ENCODE peak calls at places on chromosomes 7 and 10, in six cellular contexts. N, C, X, P, W and O are unnamed samples.

GRCh38 chr7:118185163-118185860 is 1.3 kb downstream of the LSM8 start:
- DNase-seq in X (peak), W (no peak), P (no peak), N (no peak), C (peak), O (no peak)

GRCh38 chr7:959271-959670 is 4.8 kb upstream of the ADAP1 start:
- DNase-seq in P (no peak), X (no peak), W (no peak), C (no peak), N (no peak), O (no peak)

GRCh38 chr7:17690030-17690429 is 250.3 kb downstream of the SNX13 start:
- DNase-seq in X (peak), C (peak), N (no peak), P (no peak), W (no peak), O (no peak)

GRCh38 chr10:125370578-125370977 is 210.2 kb upstream of the CTBP2 start:
- DNase-seq in W (no peak), N (no peak), C (no peak), X (no peak), P (no peak), O (no peak)

GRCh38 chr10:101646369-101646768 is 48.6 kb downstream of the FBXW4 start:
- DNase-seq in P (no peak), C (no peak), X (no peak), N (no peak), W (peak), O (no peak)

GRCh38 chr7:27168265-27168947 is 3.1 kb upstream of the HOXA9 start:
- DNase-seq in X (no peak), W (no peak), C (no peak), P (no peak), N (no peak), O (no peak)

GRCh38 chr10:103548581-103549348 is 55.3 kb downstream of the NEURL1 start:
- DNase-seq in W (no peak), P (no peak), X (no peak), C (no peak), N (no peak), O (no peak)

GRCh38 chr10:117419921-117420320 is 44.7 kb upstream of the PDZD8 start:
- DNase-seq in W (no peak), C (no peak), X (no peak), P (no peak), N (no peak), O (no peak)

GRCh38 chr7:139776486-139777303 is 1.1 kb downstream of the HIPK2 start:
- DNase-seq in P (no peak), W (no peak), N (peak), C (no peak), X (no peak), O (no peak)

GRCh38 chr7:105786520-105786919 is 89.9 kb downstream of the ATXN7L1 start:
- DNase-seq in P (no peak), N (no peak), X (no peak), C (no peak), W (no peak), O (no peak)

GRCh38 chr10:74910604-74911355 is 84.4 kb downstream of the KAT6B start:
- DNase-seq in C (no peak), P (no peak), N (no peak), W (no peak), X (no peak), O (no peak)

GRCh38 chr10:132271458-132272011 is 36.2 kb downstream of the STK32C start:
- DNase-seq in X (no peak), W (no peak), C (no peak), P (no peak), N (no peak), O (no peak)

GRCh38 chr7:49731836-49732235 is 41.6 kb upstream of the VWC2 start:
- DNase-seq in W (no peak), P (no peak), X (no peak), N (no peak), C (no peak), O (no peak)

GRCh38 chr10:123117644-123118409 is 17.9 kb upstream of the HMX3 start:
- DNase-seq in P (no peak), W (no peak), C (no peak), N (no peak), X (no peak), O (no peak)

GRCh38 chr10:71213127-71213616 is 802 bp downstream of the UNC5B start:
- DNase-seq in P (no peak), N (no peak), C (peak), X (no peak), W (no peak), O (no peak)

GRCh38 chr7:27141591-27142561 is 1.6 kb downstream of the HOXA5 start:
- DNase-seq in W (no peak), C (no peak), X (no peak), P (no peak), N (peak), O (no peak)

GRCh38 chr10:69866688-69867461 is 65.2 kb downstream of the COL13A1 start:
- DNase-seq in X (peak), C (no peak), P (no peak), W (peak), N (no peak), O (peak)

GRCh38 chr10:132240156-132240555 is 53.4 kb downstream of the DPYSL4 start:
- DNase-seq in C (no peak), P (no peak), X (no peak), W (no peak), N (no peak), O (no peak)

GRCh38 chr7:41869596-41869995 is 166.7 kb upstream of the INHBA start:
- DNase-seq in N (no peak), W (no peak), P (no peak), X (no peak), C (no peak), O (no peak)

GRCh38 chr10:103445767-103446567 is 6.2 kb downstream of the CALHM2 start:
- DNase-seq in P (no peak), N (no peak), C (peak), X (no peak), W (peak), O (no peak)

GRCh38 chr10:75136346-75136745 is 24.9 kb downstream of the SAMD8 start:
- DNase-seq in N (no peak), P (no peak), C (no peak), X (no peak), W (no peak), O (no peak)

GRCh38 chr10:133132711-133133291 is 27.2 kb upstream of the KNDC1 start:
- DNase-seq in C (no peak), W (no peak), N (no peak), X (no peak), P (no peak), O (no peak)

GRCh38 chr10:23069019-23069665 is 26.2 kb upstream of the MSRB2 start:
- DNase-seq in P (no peak), C (no peak), N (no peak), X (no peak), W (no peak), O (no peak)

GRCh38 chr10:70169661-70170364 is 501 bp downstream of the SAR1A start:
- DNase-seq in W (no peak), C (no peak), X (no peak), N (no peak), P (no peak), O (no peak)

GRCh38 chr10:14391342-14391741 is 60.6 kb upstream of the FRMD4A start:
- DNase-seq in W (no peak), C (no peak), P (no peak), X (no peak), N (no peak), O (no peak)

GRCh38 chr7:46152671-46153070 is 231.6 kb upstream of the IGFBP3 start:
- DNase-seq in P (no peak), X (no peak), C (no peak), W (no peak), N (no peak), O (no peak)
- TF ChIP-seq CTCF in P (no peak), X (no peak), C (peak), W (no peak), N (no peak), O (no peak)

DNA sequence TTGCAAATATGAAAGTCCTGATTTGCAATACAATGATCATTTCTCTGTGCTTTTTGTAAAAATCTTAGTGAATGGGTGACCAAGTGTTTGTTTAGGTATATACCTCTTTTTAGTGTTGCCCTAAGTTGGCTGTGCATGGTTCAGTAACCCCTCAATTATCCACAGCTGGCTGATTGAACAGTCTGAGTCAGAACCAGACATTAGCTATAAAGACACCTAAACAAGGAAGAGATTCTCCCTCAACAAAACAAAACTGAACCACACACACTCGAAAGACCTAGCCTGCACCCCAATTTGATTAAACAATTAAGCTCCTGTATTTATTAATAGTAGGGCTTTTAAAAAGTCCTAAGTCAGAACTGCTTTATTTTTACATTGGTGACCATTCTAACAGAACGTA is 2.8 kb downstream of the RSBN1L start:
- DNase-seq in X (no peak), W (no peak), P (no peak), C (no peak), N (no peak), O (no peak)
- H3K4me3 ChIP-seq in X (peak), W (no peak), P (peak), C (no peak), N (no peak), O (peak)

GRCh38 chr7:22292519-22292918 is 64.4 kb downstream of the RAPGEF5 start:
- DNase-seq in N (no peak), W (no peak), X (no peak), C (no peak), P (no peak), O (no peak)

GRCh38 chr7:22296265-22296566 is 60.7 kb downstream of the RAPGEF5 start:
- DNase-seq in W (no peak), P (no peak), C (no peak), N (no peak), X (no peak), O (no peak)

GRCh38 chr7:22291979-22292378 is 65.0 kb downstream of the RAPGEF5 start:
- DNase-seq in P (no peak), C (no peak), W (no peak), N (no peak), X (no peak), O (no peak)

GRCh38 chr7:22296916-22297315 is 60.0 kb downstream of the RAPGEF5 start:
- DNase-seq in C (no peak), X (no peak), P (no peak), W (no peak), N (no peak), O (no peak)

GRCh38 chr7:22295402-22296264 is 61.3 kb downstream of the RAPGEF5 start:
- DNase-seq in X (no peak), W (no peak), C (no peak), N (no peak), P (no peak), O (no peak)
- TF ChIP-seq CTCF in X (no peak), W (no peak), C (peak), N (no peak), P (no peak), O (no peak)

GRCh38 chr10:12629767-12630165 is 280.4 kb downstream of the CAMK1D start:
- DNase-seq in W (no peak), X (no peak), N (no peak), C (no peak), P (no peak), O (no peak)
- H3K4me3 ChIP-seq in W (no peak), X (no peak), N (no peak), C (no peak), P (no peak), O (no peak)

DNA sequence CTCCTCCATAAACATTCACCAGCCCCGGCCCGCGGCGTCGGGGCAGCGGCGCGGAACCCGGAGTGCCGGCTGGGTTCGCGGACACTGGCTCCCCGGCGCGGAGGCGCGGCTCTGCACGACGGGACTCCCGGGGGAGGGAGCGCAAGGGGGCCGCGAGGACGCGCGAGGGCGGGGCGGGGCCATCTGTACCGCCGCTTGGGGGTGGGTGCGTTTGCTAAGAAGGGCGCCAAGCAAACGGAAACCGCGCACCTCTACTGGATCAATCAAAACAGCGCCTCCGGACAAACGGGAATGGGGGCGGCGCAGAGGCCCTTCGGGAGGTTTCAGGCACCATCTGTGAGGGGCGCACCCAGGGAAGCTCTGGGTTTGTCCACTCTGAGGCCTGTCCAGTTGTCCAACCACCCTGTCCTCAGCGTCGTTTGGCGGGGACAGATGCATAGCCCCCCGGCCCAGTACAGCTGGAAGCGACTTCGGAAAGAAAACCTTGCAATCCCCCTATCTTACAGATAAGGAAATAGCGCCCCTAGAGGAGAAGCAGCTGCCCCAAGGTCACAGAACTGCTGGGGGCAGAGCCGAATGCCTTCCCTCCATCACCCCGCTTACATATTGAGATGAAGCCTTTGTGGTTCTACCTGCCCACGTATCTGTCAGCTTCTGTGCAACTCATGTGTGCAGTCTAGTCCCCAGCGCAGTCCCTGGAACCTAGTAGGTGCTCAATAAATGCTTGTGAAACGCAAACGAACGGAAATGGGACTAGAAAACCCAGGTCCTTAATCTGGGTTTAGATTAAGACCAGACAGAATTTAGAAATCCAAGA is 10.7 kb upstream of the SLIT1 start:
- DNase-seq in C (no peak), P (peak), N (peak), W (peak), X (no peak), O (no peak)
- TF ChIP-seq CTCF in C (peak), P (peak), N (peak), W (no peak), X (peak), O (peak)

DNA sequence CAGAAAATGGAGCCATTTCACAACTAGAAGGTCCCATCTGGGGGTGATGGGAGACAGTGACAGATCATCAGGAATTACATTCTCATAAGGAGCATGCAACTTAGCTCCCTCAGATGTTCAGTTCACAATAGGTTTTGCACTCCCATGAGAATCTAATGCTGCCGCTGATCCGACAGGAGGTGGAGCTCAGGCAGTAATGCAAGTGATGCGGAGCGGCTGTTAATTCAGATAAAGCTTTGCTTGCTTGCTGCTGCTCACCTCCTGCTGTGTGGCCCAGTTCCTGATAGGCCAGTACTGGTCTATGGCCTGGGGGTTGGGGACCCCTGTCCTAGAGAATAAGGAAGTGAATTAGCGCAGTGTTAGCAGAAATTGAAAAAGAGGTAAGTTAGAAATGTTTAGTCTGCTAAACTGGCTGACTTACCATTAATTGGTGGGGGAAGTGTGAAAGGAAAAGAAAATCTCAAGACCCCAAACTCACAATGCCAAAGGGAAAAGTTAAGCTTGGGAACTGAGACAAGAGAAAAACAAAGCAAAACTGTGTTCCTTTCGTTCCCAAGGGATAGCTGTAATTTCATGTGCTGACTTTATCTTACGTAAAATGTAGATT is 76.4 kb downstream of the LYZL2 start:
- DNase-seq in X (no peak), P (no peak), N (no peak), C (no peak), W (no peak), O (no peak)
- H3K4me3 ChIP-seq in X (no peak), P (no peak), N (no peak), C (no peak), W (no peak), O (no peak)

DNA sequence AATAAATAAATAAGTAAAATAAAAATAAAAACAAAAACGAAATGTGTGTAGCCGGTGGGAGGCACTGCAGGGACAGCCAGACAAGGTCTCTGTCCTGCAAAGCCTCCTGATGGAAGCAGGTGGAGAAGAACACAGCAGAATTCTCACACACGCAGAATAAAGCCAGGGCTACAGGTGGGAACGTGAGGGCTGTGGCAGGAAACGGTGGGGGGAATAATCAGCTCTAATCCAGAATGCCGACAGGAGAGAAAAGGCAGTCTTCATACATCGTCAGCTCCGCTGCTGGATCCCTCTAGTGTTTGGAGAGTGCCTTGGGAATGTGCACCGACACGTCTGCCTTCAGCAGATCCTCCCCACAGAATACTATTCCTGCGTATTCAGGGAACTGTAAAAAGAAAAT is 6.8 kb upstream of the SNX8 start:
- DNase-seq in W (no peak), P (no peak), X (no peak), C (no peak), N (no peak), O (no peak)
- TF ChIP-seq CTCF in W (no peak), P (no peak), X (peak), C (no peak), N (no peak), O (peak)